ENCODE peak calls at places on chromosomes 4 and X, in seven cellular contexts. T, R, Z, B, J, V and I are unnamed samples.

GRCh38 chr4:143700060-143700419 is 435 bp downstream of the FREM3 start:
- DNase-seq in T (peak; percentile 64), R (no peak), Z (peak; percentile 15), B (no peak), J (no peak), V (no peak), I (no peak)

GRCh38 chr4:128553665-128554515 is 255.6 kb upstream of the JADE1 start:
- DNase-seq in T (no peak), R (no peak), Z (peak; percentile 12), B (no peak), J (no peak), V (no peak), I (no peak)

GRCh38 chr4:54384563-54384962 is 155.5 kb downstream of the PDGFRA start:
- DNase-seq in T (no peak), R (no peak), Z (no peak), B (peak; percentile 7), J (peak; percentile 46), V (no peak), I (peak; percentile 34)

GRCh38 chr4:74654230-74654681 is 140.1 kb downstream of the BTC start:
- DNase-seq in T (no peak), R (no peak), Z (no peak), B (no peak), J (no peak), V (no peak), I (no peak)

GRCh38 chr4:141473026-141473540 is 163.3 kb upstream of the IL15 start:
- DNase-seq in T (no peak), R (no peak), Z (no peak), B (no peak), J (no peak), V (no peak), I (no peak)

GRCh38 chrX:82218361-82218760 is 1016.5 kb downstream of the SH3BGRL start:
- DNase-seq in T (no peak), R (no peak), Z (peak; percentile 8), B (peak; percentile 48), J (no peak), V (no peak), I (no peak)

GRCh38 chr4:118557298-118557851 is 127.8 kb upstream of the METTL14 start:
- DNase-seq in T (no peak), R (no peak), Z (no peak), B (no peak), J (no peak), V (no peak), I (no peak)

GRCh38 chr4:91113130-91113706 is 986.0 kb downstream of the CCSER1 start:
- DNase-seq in T (no peak), R (no peak), Z (peak; percentile 28), B (peak; percentile 10), J (no peak), V (no peak), I (no peak)

GRCh38 chrX:40279091-40279430 is 181.3 kb upstream of the BCOR start:
- DNase-seq in T (no peak), R (no peak), Z (no peak), B (no peak), J (no peak), V (no peak), I (no peak)

GRCh38 chr4:100189820-100190642 is at the start of gene DDIT4L:
- DNase-seq in T (peak; percentile 76), R (no peak), Z (peak; percentile 72), B (no peak), J (peak; percentile 60), V (no peak), I (no peak)

GRCh38 chr4:155796031-155796430 is 37.2 kb downstream of the GUCY1B1 start:
- DNase-seq in T (no peak), R (no peak), Z (peak; percentile 15), B (no peak), J (no peak), V (no peak), I (no peak)

GRCh38 chr4:7325541-7325940 is 109.2 kb downstream of the PSAPL1 start:
- DNase-seq in T (no peak), R (no peak), Z (no peak), B (no peak), J (no peak), V (no peak), I (no peak)

GRCh38 chrX:154712781-154713391 is 38.0 kb downstream of the GAB3 start:
- DNase-seq in T (no peak), R (no peak), Z (no peak), B (no peak), J (no peak), V (peak; percentile 8), I (no peak)

GRCh38 chr4:179225594-179225993 is 1783.4 kb upstream of the AGA start:
- DNase-seq in T (no peak), R (no peak), Z (no peak), B (no peak), J (no peak), V (no peak), I (no peak)

GRCh38 chr4:137956256-137956655 is 285.9 kb downstream of the SLC7A11 start:
- DNase-seq in T (no peak), R (no peak), Z (no peak), B (no peak), J (no peak), V (no peak), I (no peak)

GRCh38 chr4:20724915-20725314 is 24.7 kb downstream of the PACRGL start:
- DNase-seq in T (no peak), R (no peak), Z (no peak), B (no peak), J (no peak), V (no peak), I (no peak)

GRCh38 chr4:54231419-54232150 is 2.5 kb downstream of the PDGFRA start:
- DNase-seq in T (no peak), R (no peak), Z (peak; percentile 77), B (no peak), J (peak; percentile 74), V (no peak), I (no peak)

GRCh38 chrX:54992911-54993622 is 921 bp downstream of the PFKFB1 start:
- DNase-seq in T (no peak), R (no peak), Z (no peak), B (no peak), J (no peak), V (no peak), I (no peak)

GRCh38 chr4:5019274-5019673 is at the start of gene CYTL1:
- DNase-seq in T (no peak), R (no peak), Z (peak; percentile 83), B (no peak), J (no peak), V (no peak), I (no peak)

GRCh38 chr4:41644288-41644914 is 104.1 kb downstream of the PHOX2B start:
- DNase-seq in T (peak; percentile 87), R (no peak), Z (peak; percentile 75), B (no peak), J (peak; percentile 77), V (no peak), I (peak; percentile 73)

GRCh38 chrX:46456125-46456922 is 88.9 kb downstream of the ZNF674 start:
- DNase-seq in T (no peak), R (no peak), Z (no peak), B (no peak), J (no peak), V (no peak), I (no peak)

GRCh38 chrX:25020391-25021131 is 4.8 kb upstream of the ARX start:
- DNase-seq in T (no peak), R (no peak), Z (peak; percentile 88), B (peak; percentile 25), J (peak; percentile 61), V (no peak), I (no peak)

GRCh38 chrX:86047174-86047991 is at the start of gene CHM:
- DNase-seq in T (peak; percentile 64), R (peak; percentile 20), Z (peak; percentile 77), B (peak; percentile 77), J (peak; percentile 68), V (peak; percentile 24), I (no peak)

GRCh38 chrX:109409181-109409580 is 72.7 kb downstream of the GUCY2F start:
- DNase-seq in T (no peak), R (no peak), Z (no peak), B (no peak), J (no peak), V (no peak), I (no peak)

GRCh38 chr4:1378559-1379231 is 27.5 kb downstream of the NKX1-1 start:
- DNase-seq in T (peak; percentile 61), R (no peak), Z (no peak), B (no peak), J (no peak), V (no peak), I (no peak)

GRCh38 chr4:4327652-4328121 is 37.6 kb downstream of the ZBTB49 start:
- DNase-seq in T (peak; percentile 66), R (no peak), Z (peak; percentile 78), B (no peak), J (no peak), V (no peak), I (no peak)

DNA sequence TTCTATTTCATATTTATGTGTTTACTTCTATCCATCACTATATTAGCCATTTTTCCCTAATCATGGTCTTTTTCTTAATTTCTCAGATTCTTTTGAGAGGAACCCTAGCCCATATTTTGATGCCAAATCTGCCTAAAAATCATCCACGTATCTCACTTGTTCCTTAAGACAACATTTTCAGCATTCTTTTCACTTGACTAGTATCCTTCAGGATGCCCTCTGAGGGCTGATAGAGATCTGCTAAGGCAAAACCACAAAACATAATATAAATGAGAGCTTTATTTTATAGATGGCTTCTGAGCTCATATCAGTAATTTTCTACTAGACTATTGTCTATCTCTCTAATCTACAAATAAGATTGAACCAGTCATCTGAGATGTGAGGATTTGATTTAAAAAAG is 341.9 kb downstream of the GPM6A start:
- DNase-seq in T (no peak), R (no peak), Z (no peak), B (no peak), J (no peak), V (no peak), I (no peak)
- H3K27ac ChIP-seq in T (no peak overlapping the region), R (no peak overlapping the region), Z (peak overlapping the region; percentile 60), B (no peak overlapping the region), J (no peak overlapping the region), V (no peak overlapping the region), I (no peak overlapping the region)

GRCh38 chr4:107640157-107640556 is 79.9 kb downstream of the PAPSS1 start:
- DNase-seq in T (no peak), R (no peak), Z (no peak), B (no peak), J (no peak), V (no peak), I (no peak)
- H3K27ac ChIP-seq in T (no peak overlapping the region), R (peak overlapping the region; percentile 52), Z (no peak overlapping the region), B (no peak overlapping the region), J (no peak overlapping the region), V (no peak overlapping the region), I (no peak overlapping the region)

GRCh38 chrX:70592091-70592490 is 147.5 kb downstream of the DLG3 start:
- DNase-seq in T (no peak), R (no peak), Z (no peak), B (no peak), J (no peak), V (no peak), I (no peak)
- H3K27ac ChIP-seq in T (no peak overlapping the region), R (no peak overlapping the region), Z (no peak overlapping the region), B (no peak overlapping the region), J (no peak overlapping the region), V (no peak overlapping the region), I (no peak overlapping the region)

DNA sequence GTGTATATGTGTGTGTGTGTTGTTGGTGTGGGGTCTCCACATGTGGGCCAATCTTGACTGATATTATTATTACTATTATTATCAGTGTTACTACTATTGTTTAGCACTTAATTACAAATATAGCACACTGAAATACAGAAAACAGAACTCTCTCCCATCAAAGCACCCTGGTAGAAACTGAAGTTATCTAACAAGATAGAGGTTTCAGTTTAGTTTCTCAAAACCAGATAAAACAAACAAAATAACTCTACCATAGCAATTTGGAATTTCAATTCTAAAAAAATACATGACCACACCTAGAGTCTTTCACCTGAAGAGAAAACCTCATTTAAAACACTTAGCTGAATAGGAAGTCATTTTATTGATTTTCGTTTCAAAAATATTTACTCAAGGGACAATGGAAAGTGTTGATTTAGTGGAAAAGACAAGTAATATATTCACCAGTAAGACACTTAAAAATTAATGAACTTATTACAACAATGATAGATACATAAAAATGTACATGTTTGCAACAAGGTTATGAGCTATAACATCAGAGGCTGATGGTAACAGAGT is 252.3 kb downstream of the PDHA2 start:
- DNase-seq in T (no peak), R (no peak), Z (no peak), B (no peak), J (no peak), V (no peak), I (no peak)
- H3K27ac ChIP-seq in T (no peak overlapping the region), R (no peak overlapping the region), Z (no peak overlapping the region), B (no peak overlapping the region), J (no peak overlapping the region), V (no peak overlapping the region), I (no peak overlapping the region)